ENCODE peak calls at places on chromosome 19, in eight cellular contexts. S is ascending aorta, B is left ventricle myocardium inferior, U is PC-3, F is cardiac muscle cell, T is psoas muscle, L is right atrium auricular region, K is DND-41. H is an unnamed sample.

GRCh38 chr19:3366104-3366760 is at the start of gene NFIC:
- DNase-seq in S (peak; percentile 87), B (peak; percentile 84), U (peak; percentile 50), T (peak; percentile 84), K (peak; percentile 77), F (peak; percentile 94), L (peak; percentile 89), H (peak; percentile 83)

GRCh38 chr19:52646571-52647222 is 8.5 kb upstream of the ZNF83 start:
- DNase-seq in L (no peak), U (no peak), S (no peak), F (no peak), K (no peak), T (no peak), B (no peak), H (no peak)

GRCh38 chr19:6424190-6424938 is at the start of gene KHSRP:
- DNase-seq in F (no peak), B (no peak), T (peak; percentile 100), U (no peak), L (no peak), S (no peak), K (peak; percentile 60), H (no peak)

GRCh38 chr19:13670846-13671245 is 93.5 kb upstream of the MRI1 start:
- DNase-seq in U (no peak), K (no peak), B (no peak), T (no peak), L (no peak), F (no peak), S (no peak), H (no peak)

GRCh38 chr19:53424968-53425597 is 6.7 kb upstream of the ZNF761 start:
- DNase-seq in F (peak; percentile 83), K (peak; percentile 76), T (peak; percentile 70), S (peak; percentile 80), L (peak; percentile 74), B (peak; percentile 70), U (peak; percentile 69), H (peak; percentile 56)

GRCh38 chr19:4638828-4639530 is at the start of gene TNFAIP8L1:
- DNase-seq in F (peak; percentile 98), T (peak; percentile 97), B (peak; percentile 97), S (peak; percentile 97), L (peak; percentile 97), U (peak; percentile 98), K (peak; percentile 99), H (peak; percentile 97)

GRCh38 chr19:51607077-51607476 is 23.1 kb downstream of the SIGLEC5 start:
- DNase-seq in K (no peak), U (no peak), B (no peak), S (no peak), T (no peak), F (no peak), L (no peak), H (no peak)

GRCh38 chr19:54096642-54097106 is 3.9 kb downstream of the OSCAR start:
- DNase-seq in T (no peak), F (peak; percentile 60), K (no peak), U (peak; percentile 25), B (no peak), L (no peak), S (no peak), H (no peak)

GRCh38 chr19:4533334-4533733 is 1.7 kb downstream of the PLIN5 start:
- DNase-seq in B (no peak), L (no peak), U (no peak), F (no peak), K (no peak), T (no peak), S (no peak), H (no peak)

GRCh38 chr19:14632286-14632685 is 42.4 kb downstream of the ADGRE3 start:
- DNase-seq in K (peak; percentile 20), B (no peak), U (peak; percentile 53), S (no peak), F (peak; percentile 13), T (no peak), L (no peak), H (no peak)

GRCh38 chr19:14536926-14537692 is 7.7 kb downstream of the TECR start:
- DNase-seq in F (peak; percentile 94), U (peak; percentile 88), B (peak; percentile 72), K (peak; percentile 77), S (peak; percentile 72), L (peak; percentile 76), T (peak; percentile 46), H (peak; percentile 83)

GRCh38 chr19:45182758-45183157 is 4.2 kb downstream of the BLOC1S3 start:
- DNase-seq in F (no peak), B (no peak), L (no peak), T (no peak), S (no peak), U (peak; percentile 79), K (no peak), H (no peak)

GRCh38 chr19:50357178-50358100 is 8.0 kb downstream of the NAPSA start:
- DNase-seq in S (peak; percentile 90), T (peak; percentile 73), B (peak; percentile 77), U (peak; percentile 82), F (peak; percentile 69), K (peak; percentile 80), L (peak; percentile 92), H (peak; percentile 75)

GRCh38 chr19:897442-898039 is 4.3 kb downstream of the RNU6-9 start:
- DNase-seq in K (no peak), U (no peak), T (peak; percentile 11), S (no peak), L (no peak), F (no peak), B (no peak), H (no peak)

GRCh38 chr19:52638601-52639000 is 446 bp upstream of the ZNF83 start:
- DNase-seq in F (no peak), T (peak; percentile 33), U (no peak), K (no peak), S (peak; percentile 73), B (peak; percentile 22), L (peak; percentile 59), H (peak; percentile 17)

DNA sequence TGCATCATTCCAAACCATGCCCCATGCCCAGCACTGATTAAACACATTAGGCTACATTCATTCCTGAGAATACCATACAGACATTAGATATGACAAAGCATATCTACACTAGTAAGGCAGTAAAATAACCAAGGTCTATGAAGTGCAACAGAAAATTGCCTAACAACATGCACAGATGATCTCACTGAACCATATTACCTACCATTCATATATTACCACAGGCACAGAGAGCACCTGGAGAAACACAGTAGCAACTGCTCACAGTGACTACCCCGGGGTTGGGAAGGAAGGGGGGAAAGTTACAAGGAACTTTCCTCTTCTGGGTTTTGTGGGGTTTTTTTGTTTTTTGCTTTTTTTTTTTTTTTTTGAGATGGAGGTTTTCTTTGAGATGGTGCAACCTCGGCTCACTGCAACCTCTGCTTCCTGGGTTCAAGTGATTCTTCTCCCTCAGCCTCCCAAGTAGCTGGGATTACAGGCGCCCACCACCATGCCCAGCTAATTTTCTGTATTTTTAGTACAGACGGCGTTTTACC is 669.6 kb downstream of the UQCRFS1 start:
- DNase-seq in U (no peak), B (no peak), S (no peak), F (no peak), T (no peak), L (no peak), K (no peak), H (no peak)
- H3K4me3 ChIP-seq in U (no peak overlapping the region), B (no peak overlapping the region), S (no peak overlapping the region), F (no peak overlapping the region), T (no peak overlapping the region), L (no peak overlapping the region), K (no peak overlapping the region), H (no peak overlapping the region)

GRCh38 chr19:56317749-56318148 is 3.1 kb upstream of the ZSCAN5A start:
- DNase-seq in U (no peak), B (no peak), F (no peak), S (no peak), K (no peak), T (no peak), L (no peak), H (no peak)
- H3K4me1 ChIP-seq in U (peaks cover 11% of the 10 kb centered on the region), B (peaks cover 41% of the 10 kb centered on the region), F (peaks cover 6% of the 10 kb centered on the region), S (peaks cover 6% of the 10 kb centered on the region), K (peaks cover 25% of the 10 kb centered on the region), T (peaks cover 6% of the 10 kb centered on the region), L (peaks cover 26% of the 10 kb centered on the region), H (peaks cover 71% of the 10 kb centered on the region)

GRCh38 chr19:19582471-19582870 is 36.0 kb downstream of the PBX4 start:
- DNase-seq in T (no peak), L (no peak), S (no peak), B (no peak), F (no peak), K (no peak), U (no peak), H (no peak)

GRCh38 chr19:19587776-19588175 is 30.7 kb downstream of the PBX4 start:
- DNase-seq in F (no peak), S (no peak), K (no peak), U (no peak), T (no peak), B (no peak), L (no peak), H (no peak)

GRCh38 chr19:19580417-19580816 is 38.1 kb downstream of the PBX4 start:
- DNase-seq in S (no peak), L (no peak), K (no peak), U (no peak), B (no peak), F (no peak), T (no peak), H (no peak)

GRCh38 chr19:19581391-19581790 is 37.1 kb downstream of the PBX4 start:
- DNase-seq in U (no peak), S (no peak), B (no peak), L (no peak), T (no peak), F (no peak), K (no peak), H (no peak)

GRCh38 chr19:19584356-19584755 is 34.1 kb downstream of the PBX4 start:
- DNase-seq in S (no peak), U (no peak), B (no peak), T (no peak), L (no peak), K (no peak), F (no peak), H (no peak)
- TF ChIP-seq CTCF in S (no peak), U (no peak), B (no peak), T (no peak), L (no peak), K (no peak), F (no peak), H (no peak)

GRCh38 chr19:42158926-42159325 is 26.7 kb upstream of the POU2F2 start:
- DNase-seq in B (no peak), K (no peak), L (no peak), S (no peak), U (no peak), T (no peak), F (peak; percentile 43), H (no peak)
- H3K4me3 ChIP-seq in B (no peak overlapping the region), K (no peak overlapping the region), L (no peak overlapping the region), S (no peak overlapping the region), U (no peak overlapping the region), T (no peak overlapping the region), F (no peak overlapping the region), H (no peak overlapping the region)

H was measured in heart right ventricle.